ENCODE peak calls at places on chromosomes 1 and 21, in ten cellular contexts. V, K, O, G, Z, T, Y, M, B and Q are unnamed samples.

GRCh38 chr1:93695411-93696005 is 13.9 kb upstream of the BCAR3 start:
- DNase-seq in O (no peak), V (no peak), Y (no peak), T (no peak), M (no peak), B (no peak), Z (no peak), K (no peak), G (no peak), Q (no peak)

GRCh38 chr1:169588785-169589485 is 2.7 kb upstream of the F5 start:
- DNase-seq in T (no peak), Y (no peak), O (no peak), Z (no peak), M (no peak), B (no peak), K (peak), V (no peak), G (no peak), Q (no peak)

GRCh38 chr1:113868387-113869083 is 3.0 kb downstream of the PTPN22 start:
- DNase-seq in Y (no peak), M (no peak), V (no peak), G (no peak), T (no peak), O (no peak), Z (no peak), B (no peak), K (peak), Q (no peak)

GRCh38 chr1:18890704-18891103 is 11.7 kb downstream of the ALDH4A1 start:
- DNase-seq in M (no peak), K (no peak), V (no peak), Y (no peak), Z (no peak), G (no peak), T (no peak), B (no peak), O (no peak), Q (no peak)

GRCh38 chr1:163163861-163164582 is 38.7 kb downstream of the RGS5 start:
- DNase-seq in Z (no peak), G (peak), Y (no peak), K (peak), M (no peak), T (no peak), O (no peak), B (no peak), V (no peak), Q (no peak)

GRCh38 chr1:225462714-225463574 is 35.1 kb upstream of the LBR start:
- DNase-seq in O (no peak), K (peak), G (no peak), M (no peak), T (peak), Z (peak), Y (no peak), V (no peak), B (peak), Q (peak)

GRCh38 chr1:31306278-31306677 is 9.4 kb downstream of the ZCCHC17 start:
- DNase-seq in O (no peak), B (no peak), K (peak), Z (no peak), T (no peak), V (no peak), G (peak), Y (no peak), M (no peak), Q (no peak)

GRCh38 chr1:236451796-236452373 is 57.8 kb downstream of the EDARADD start:
- DNase-seq in G (no peak), Z (peak), Y (peak), M (peak), K (peak), O (peak), B (peak), T (peak), V (peak), Q (no peak)

GRCh38 chr1:23634840-23635642 is 56.6 kb upstream of the RPL11 start:
- DNase-seq in Y (peak), K (peak), T (peak), Z (peak), B (peak), V (peak), O (peak), M (peak), G (peak), Q (no peak)

GRCh38 chr1:225812488-225813249 is 2.7 kb downstream of the EPHX1 start:
- DNase-seq in T (no peak), G (no peak), Y (no peak), Z (no peak), K (no peak), O (no peak), M (no peak), B (no peak), V (no peak), Q (no peak)

GRCh38 chr1:225230483-225230882 is 197.4 kb downstream of the LBR start:
- DNase-seq in Z (no peak), G (no peak), V (no peak), Y (no peak), T (no peak), M (no peak), B (no peak), O (no peak), K (no peak), Q (no peak)

GRCh38 chr1:84366786-84367185 is 31.5 kb upstream of the DNASE2B start:
- DNase-seq in O (no peak), K (no peak), T (no peak), V (no peak), Y (no peak), Z (no peak), B (no peak), G (no peak), M (no peak), Q (no peak)

GRCh38 chr1:36384542-36385409 is 948 bp downstream of the STK40 start:
- DNase-seq in Z (peak), K (peak), O (peak), T (peak), B (peak), V (peak), M (peak), Y (no peak), G (peak), Q (peak)

GRCh38 chr1:115251340-115251748 is 86.7 kb downstream of the NGF start:
- DNase-seq in K (no peak), Z (no peak), G (peak), Y (no peak), T (no peak), V (no peak), O (no peak), B (no peak), M (no peak), Q (no peak)

GRCh38 chr1:176643536-176643935 is 180.6 kb downstream of the PAPPA2 start:
- DNase-seq in V (no peak), Z (no peak), Y (no peak), G (peak), O (no peak), B (no peak), M (no peak), T (no peak), K (peak), Q (no peak)

GRCh38 chr1:40039245-40039756 is 1.2 kb upstream of the CAP1 start:
- DNase-seq in G (peak), V (peak), Z (no peak), T (no peak), Y (peak), M (no peak), K (peak), O (no peak), B (no peak), Q (no peak)

GRCh38 chr1:3061566-3061965 is 7.4 kb upstream of the PRDM16 start:
- DNase-seq in K (no peak), M (no peak), Z (no peak), B (no peak), V (no peak), O (peak), G (no peak), T (no peak), Y (no peak), Q (peak)

GRCh38 chr1:243849089-243850012 is 692 bp downstream of the AKT3 start:
- DNase-seq in T (peak), O (peak), V (peak), B (peak), Y (peak), Z (peak), M (peak), K (peak), G (peak), Q (peak)

GRCh38 chr1:216824511-216824910 is 101.3 kb upstream of the ESRRG start:
- DNase-seq in K (peak), M (no peak), Y (no peak), B (no peak), Z (no peak), O (no peak), T (no peak), G (no peak), V (no peak), Q (no peak)

GRCh38 chr21:42503711-42504110 is 7.7 kb upstream of the RSPH1 start:
- DNase-seq in M (no peak), Y (no peak), G (no peak), Z (no peak), B (no peak), T (no peak), O (no peak), K (no peak), V (no peak), Q (no peak)

GRCh38 chr1:117138556-117138955 is 17.0 kb upstream of the TRIM45 start:
- DNase-seq in B (no peak), O (no peak), M (no peak), V (no peak), K (no peak), G (no peak), Z (no peak), T (no peak), Y (no peak), Q (no peak)

GRCh38 chr1:91024501-91025119 is 2.8 kb upstream of the ZNF644 start:
- DNase-seq in B (no peak), Z (no peak), V (no peak), M (no peak), O (no peak), T (no peak), G (no peak), Y (no peak), K (no peak), Q (no peak)

GRCh38 chr1:7407980-7408770 is 362.9 kb upstream of the VAMP3 start:
- DNase-seq in Y (no peak), K (no peak), T (peak), Z (peak), O (peak), V (no peak), G (no peak), B (no peak), M (no peak), Q (peak)

GRCh38 chr1:178465011-178465410 is 31.8 kb downstream of the CLEC20A start:
- DNase-seq in Y (no peak), K (peak), G (peak), T (no peak), Z (no peak), O (no peak), B (no peak), M (no peak), V (no peak), Q (no peak)

GRCh38 chr1:8663915-8664331 is 153.5 kb downstream of the RERE start:
- DNase-seq in K (no peak), G (peak), M (no peak), O (no peak), Y (no peak), T (no peak), V (no peak), Z (no peak), B (no peak), Q (no peak)

GRCh38 chr1:2504949-2505272 is 21.5 kb downstream of the PANK4 start:
- DNase-seq in K (no peak), Z (no peak), G (no peak), M (no peak), O (no peak), V (no peak), B (peak), T (no peak), Y (no peak), Q (no peak)

GRCh38 chr1:12464627-12465056 is 153.4 kb downstream of the DHRS3 start:
- DNase-seq in G (no peak), Z (no peak), Y (no peak), M (no peak), K (peak), T (no peak), B (no peak), O (no peak), V (no peak), Q (no peak)

GRCh38 chr21:36909901-36910561 is 56.4 kb downstream of the HLCS start:
- DNase-seq in M (no peak), G (peak), B (no peak), K (peak), O (no peak), Y (no peak), V (no peak), T (no peak), Z (no peak), Q (no peak)

GRCh38 chr1:66351913-66352312 is 182.0 kb upstream of the SGIP1 start:
- DNase-seq in K (no peak), G (no peak), Y (no peak), Z (no peak), T (no peak), O (no peak), B (no peak), M (no peak), V (peak), Q (no peak)

GRCh38 chr1:53091841-53092645 is 30.0 kb downstream of the PODN start:
- DNase-seq in K (peak), B (no peak), O (no peak), M (no peak), V (no peak), G (no peak), Y (no peak), T (no peak), Z (no peak), Q (no peak)

GRCh38 chr1:52119291-52119690 is 22.6 kb upstream of the ZFYVE9 start:
- DNase-seq in Y (no peak), G (no peak), T (no peak), O (no peak), K (no peak), Z (no peak), B (no peak), V (no peak), M (no peak), Q (no peak)

GRCh38 chr1:41380979-41381690 is 19.9 kb downstream of the FOXO6 start:
- DNase-seq in V (no peak), O (no peak), Y (no peak), T (no peak), B (peak), G (no peak), K (no peak), Z (peak), M (peak), Q (peak)

GRCh38 chr1:20787775-20788488 is 825 bp upstream of the HP1BP3 start:
- DNase-seq in V (peak), G (peak), Z (peak), T (peak), K (peak), O (no peak), Y (no peak), B (peak), M (peak), Q (no peak)

GRCh38 chr1:231340328-231341013 is 2.4 kb downstream of the SPRTN start:
- DNase-seq in M (no peak), O (no peak), V (no peak), T (no peak), K (peak), B (no peak), Y (no peak), Z (no peak), G (no peak), Q (no peak)

GRCh38 chr1:59015708-59016107 is 231.9 kb upstream of the JUN start:
- DNase-seq in O (no peak), Y (no peak), V (peak), Z (no peak), T (peak), K (peak), M (no peak), B (no peak), G (peak), Q (no peak)

GRCh38 chr1:202133016-202133415 is 10.3 kb downstream of the GPR37L1 start:
- DNase-seq in Y (no peak), Z (no peak), K (no peak), M (no peak), B (no peak), G (no peak), V (no peak), O (no peak), T (no peak), Q (peak)
- H3K9ac ChIP-seq in Y (peak), Z (no peak), K (no peak), M (no peak), B (no peak), G (peak), V (no peak), O (no peak), T (no peak), Q (peak)

GRCh38 chr21:20997633-20998455 is at the start of gene NCAM2:
- DNase-seq in T (peak), V (peak), O (peak), Y (peak), B (peak), Z (peak), G (peak), M (peak), K (peak), Q (peak)
- H3K9ac ChIP-seq in T (no peak), V (peak), O (no peak), Y (peak), B (peak), Z (no peak), G (peak), M (peak), K (peak), Q (no peak)

DNA sequence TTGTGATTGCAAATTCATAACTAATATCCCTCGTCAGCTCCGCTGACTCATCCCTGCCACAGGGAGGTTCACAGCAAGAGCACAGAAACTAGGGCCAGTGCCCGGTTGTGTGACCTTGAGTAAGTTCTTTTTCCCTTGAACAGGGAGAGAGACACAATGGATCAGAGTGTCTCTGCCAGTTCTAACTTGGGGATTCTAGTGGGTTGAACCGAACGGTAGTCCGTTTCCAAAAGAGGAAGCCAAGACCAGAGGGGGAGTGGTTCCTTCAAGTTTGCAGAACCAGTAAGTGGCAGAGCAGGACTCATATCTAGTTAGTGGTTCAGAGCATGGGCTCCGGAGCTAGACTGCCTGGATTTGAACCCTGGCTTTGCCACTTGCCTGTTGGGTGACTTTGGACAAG is 4.9 kb upstream of the SHISA4 start:
- DNase-seq in K (peak), Y (no peak), T (no peak), G (peak), V (no peak), Z (no peak), B (no peak), M (peak), O (no peak), Q (no peak)
- H3K9ac ChIP-seq in K (no peak), Y (no peak), T (no peak), G (peak), V (no peak), Z (no peak), B (no peak), M (peak), O (no peak), Q (no peak)

GRCh38 chr1:199970125-199970524 is 57.4 kb upstream of the NR5A2 start:
- DNase-seq in M (no peak), V (peak), B (no peak), G (no peak), T (no peak), K (no peak), Y (no peak), Z (no peak), O (no peak), Q (no peak)
- H3K9ac ChIP-seq in M (no peak), V (no peak), B (no peak), G (no peak), T (no peak), K (no peak), Y (no peak), Z (no peak), O (no peak), Q (no peak)

GRCh38 chr21:38311091-38311490 is 54.3 kb downstream of the KCNJ15 start:
- DNase-seq in V (no peak), K (no peak), O (no peak), Y (no peak), T (no peak), M (no peak), Z (no peak), B (no peak), G (no peak), Q (no peak)
- H3K9ac ChIP-seq in V (no peak), K (no peak), O (no peak), Y (no peak), T (no peak), M (no peak), Z (no peak), B (no peak), G (no peak), Q (no peak)